ENCODE peak calls at places on chromosome 14, in five cellular contexts. One of them, this sample, is unnamed.
A peak's percentile ranks its signal among the peaks of the same experiment; 100 is the strongest.

GRCh38 chr14:106210650-106211049 is 684.3 kb downstream of the TMEM121 start:
- DNase-seq in stomach: no peak
- DNase-seq in psoas muscle: no peak
- DNase-seq in esophagus squamous epithelium: no peak
- DNase-seq in gastrocnemius medialis: no peak
- DNase-seq in this sample: no peak

GRCh38 chr14:65000868-65001600 is 14.3 kb downstream of the FNTB start:
- DNase-seq in stomach: no peak
- DNase-seq in psoas muscle: no peak
- DNase-seq in esophagus squamous epithelium: no peak
- DNase-seq in gastrocnemius medialis: no peak
- DNase-seq in this sample: no peak

GRCh38 chr14:63727231-63727735 is 582 bp downstream of the SGPP1 start:
- DNase-seq in stomach: peak; percentile 36
- DNase-seq in psoas muscle: peak; percentile 73
- DNase-seq in esophagus squamous epithelium: no peak
- DNase-seq in gastrocnemius medialis: peak; percentile 14
- DNase-seq in this sample: peak; percentile 76

GRCh38 chr14:63878792-63879191 is 26.0 kb downstream of the SYNE2 start:
- DNase-seq in stomach: no peak
- DNase-seq in psoas muscle: no peak
- DNase-seq in esophagus squamous epithelium: no peak
- DNase-seq in gastrocnemius medialis: no peak
- DNase-seq in this sample: no peak

GRCh38 chr14:67167420-67168109 is 21.7 kb upstream of the GARIN2 start:
- DNase-seq in stomach: no peak
- DNase-seq in psoas muscle: no peak
- DNase-seq in esophagus squamous epithelium: no peak
- DNase-seq in gastrocnemius medialis: no peak
- DNase-seq in this sample: no peak

GRCh38 chr14:103030741-103031565 is 26.4 kb downstream of the CDC42BPB start:
- DNase-seq in stomach: no peak
- DNase-seq in psoas muscle: no peak
- DNase-seq in esophagus squamous epithelium: no peak
- DNase-seq in gastrocnemius medialis: no peak
- DNase-seq in this sample: peak; percentile 42

GRCh38 chr14:64632056-64632455 is 72.2 kb upstream of the PLEKHG3 start:
- DNase-seq in stomach: no peak
- DNase-seq in psoas muscle: no peak
- DNase-seq in esophagus squamous epithelium: no peak
- DNase-seq in gastrocnemius medialis: no peak
- DNase-seq in this sample: no peak

GRCh38 chr14:67151082-67151666 is 38.1 kb upstream of the GARIN2 start:
- DNase-seq in stomach: no peak
- DNase-seq in psoas muscle: no peak
- DNase-seq in esophagus squamous epithelium: no peak
- DNase-seq in gastrocnemius medialis: no peak
- DNase-seq in this sample: no peak

GRCh38 chr14:41146391-41146790 is 460.3 kb upstream of the LRFN5 start:
- DNase-seq in stomach: no peak
- DNase-seq in psoas muscle: no peak
- DNase-seq in esophagus squamous epithelium: no peak
- DNase-seq in gastrocnemius medialis: no peak
- DNase-seq in this sample: no peak

GRCh38 chr14:67514650-67515385 is 18.3 kb upstream of the PLEKHH1 start:
- DNase-seq in stomach: peak; percentile 50
- DNase-seq in psoas muscle: peak; percentile 66
- DNase-seq in esophagus squamous epithelium: no peak
- DNase-seq in gastrocnemius medialis: no peak
- DNase-seq in this sample: no peak

GRCh38 chr14:94540031-94540794 is 21.0 kb upstream of the SERPINA4 start:
- DNase-seq in stomach: no peak
- DNase-seq in psoas muscle: no peak
- DNase-seq in esophagus squamous epithelium: no peak
- DNase-seq in gastrocnemius medialis: no peak
- DNase-seq in this sample: no peak

GRCh38 chr14:47541652-47542051 is 133.8 kb downstream of the MDGA2 start:
- DNase-seq in stomach: no peak
- DNase-seq in psoas muscle: no peak
- DNase-seq in esophagus squamous epithelium: no peak
- DNase-seq in gastrocnemius medialis: no peak
- DNase-seq in this sample: no peak

GRCh38 chr14:24774167-24774915 is 140.4 kb upstream of the GZMB start:
- DNase-seq in stomach: no peak
- DNase-seq in psoas muscle: no peak
- DNase-seq in esophagus squamous epithelium: no peak
- DNase-seq in gastrocnemius medialis: no peak
- DNase-seq in this sample: no peak

GRCh38 chr14:89359477-89360222 is 57.4 kb downstream of the FOXN3 start:
- DNase-seq in stomach: no peak
- DNase-seq in psoas muscle: peak; percentile 59
- DNase-seq in esophagus squamous epithelium: no peak
- DNase-seq in gastrocnemius medialis: peak; percentile 65
- DNase-seq in this sample: no peak

GRCh38 chr14:104109731-104110361 is 24.3 kb downstream of the ASPG start:
- DNase-seq in stomach: peak; percentile 24
- DNase-seq in psoas muscle: peak; percentile 32
- DNase-seq in esophagus squamous epithelium: no peak
- DNase-seq in gastrocnemius medialis: no peak
- DNase-seq in this sample: peak; percentile 62

GRCh38 chr14:71355324-71356201 is 448.3 kb downstream of the PCNX1 start:
- DNase-seq in stomach: peak; percentile 53
- DNase-seq in psoas muscle: no peak
- DNase-seq in esophagus squamous epithelium: no peak
- DNase-seq in gastrocnemius medialis: no peak
- DNase-seq in this sample: no peak
- H3K27ac ChIP-seq in stomach: peak overlapping the region; percentile 80
- H3K27ac ChIP-seq in psoas muscle: no peak overlapping the region
- H3K27ac ChIP-seq in esophagus squamous epithelium: peak overlapping the region; percentile 67
- H3K27ac ChIP-seq in gastrocnemius medialis: no peak overlapping the region
- H3K27ac ChIP-seq in this sample: peak overlapping the region; percentile 84

GRCh38 chr14:100296106-100296651 is 10.1 kb downstream of the SLC25A29 start:
- DNase-seq in stomach: no peak
- DNase-seq in psoas muscle: peak; percentile 45
- DNase-seq in esophagus squamous epithelium: no peak
- DNase-seq in gastrocnemius medialis: no peak
- DNase-seq in this sample: no peak

GRCh38 chr14:100298551-100299237 is 7.5 kb downstream of the SLC25A29 start:
- DNase-seq in stomach: no peak
- DNase-seq in psoas muscle: peak; percentile 39
- DNase-seq in esophagus squamous epithelium: no peak
- DNase-seq in gastrocnemius medialis: no peak
- DNase-seq in this sample: peak; percentile 52

GRCh38 chr14:100297320-100298300 is 8.6 kb downstream of the SLC25A29 start:
- DNase-seq in stomach: peak; percentile 76
- DNase-seq in psoas muscle: peak; percentile 87
- DNase-seq in esophagus squamous epithelium: no peak
- DNase-seq in gastrocnemius medialis: peak; percentile 69
- DNase-seq in this sample: peak; percentile 58

GRCh38 chr14:100302616-100303015 is 3.6 kb downstream of the SLC25A29 start:
- DNase-seq in stomach: peak; percentile 50
- DNase-seq in psoas muscle: no peak
- DNase-seq in esophagus squamous epithelium: no peak
- DNase-seq in gastrocnemius medialis: no peak
- DNase-seq in this sample: no peak

DNA sequence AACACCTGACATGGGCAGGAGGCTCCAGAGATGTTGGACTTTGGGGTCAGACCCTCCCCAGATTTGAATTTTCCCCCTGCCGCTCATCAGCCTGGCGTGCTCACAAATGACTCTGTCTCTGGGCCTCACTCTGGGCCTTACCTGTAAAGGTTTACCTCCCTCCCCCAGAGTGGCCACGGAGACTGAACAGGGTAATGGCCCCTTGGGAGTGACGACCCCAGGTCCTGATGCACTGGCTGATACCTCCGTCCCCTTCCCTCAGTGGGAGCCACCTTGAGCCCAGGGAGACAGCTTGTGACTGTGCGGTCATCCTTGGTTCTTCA is 7.0 kb downstream of the SLC25A29 start:
- DNase-seq in stomach: no peak
- DNase-seq in psoas muscle: peak; percentile 38
- DNase-seq in esophagus squamous epithelium: no peak
- DNase-seq in gastrocnemius medialis: no peak
- DNase-seq in this sample: peak; percentile 66
- H3K4me1 ChIP-seq in stomach: peaks cover 67% of the 10 kb centered on the region
- H3K4me1 ChIP-seq in psoas muscle: peaks cover 20% of the 10 kb centered on the region
- H3K4me1 ChIP-seq in esophagus squamous epithelium: peaks cover 28% of the 10 kb centered on the region
- H3K4me1 ChIP-seq in gastrocnemius medialis: peaks cover 26% of the 10 kb centered on the region
- H3K4me1 ChIP-seq in this sample: no peaks in the 10 kb centered on the region

GRCh38 chr14:97218336-97218712 is 421.1 kb downstream of the VRK1 start:
- DNase-seq in stomach: no peak
- DNase-seq in psoas muscle: no peak
- DNase-seq in esophagus squamous epithelium: no peak
- DNase-seq in gastrocnemius medialis: no peak
- DNase-seq in this sample: no peak
- H3K4me3 ChIP-seq in stomach: peak overlapping the region; percentile 34
- H3K4me3 ChIP-seq in psoas muscle: peak overlapping the region; percentile 45
- H3K4me3 ChIP-seq in esophagus squamous epithelium: peak overlapping the region; percentile 62
- H3K4me3 ChIP-seq in gastrocnemius medialis: no peak overlapping the region
- H3K4me3 ChIP-seq in this sample: no peak overlapping the region

GRCh38 chr14:22569106-22569748 is 19.8 kb downstream of the DAD1 start:
- DNase-seq in stomach: no peak
- DNase-seq in psoas muscle: no peak
- DNase-seq in esophagus squamous epithelium: no peak
- DNase-seq in gastrocnemius medialis: no peak
- DNase-seq in this sample: no peak

GRCh38 chr14:22564463-22564862 is 24.6 kb downstream of the DAD1 start:
- DNase-seq in stomach: no peak
- DNase-seq in psoas muscle: no peak
- DNase-seq in esophagus squamous epithelium: no peak
- DNase-seq in gastrocnemius medialis: no peak
- DNase-seq in this sample: no peak

GRCh38 chr14:22567437-22567836 is 21.6 kb downstream of the DAD1 start:
- DNase-seq in stomach: no peak
- DNase-seq in psoas muscle: no peak
- DNase-seq in esophagus squamous epithelium: no peak
- DNase-seq in gastrocnemius medialis: no peak
- DNase-seq in this sample: no peak

GRCh38 chr14:22565391-22565945 is 23.6 kb downstream of the DAD1 start:
- DNase-seq in stomach: no peak
- DNase-seq in psoas muscle: no peak
- DNase-seq in esophagus squamous epithelium: no peak
- DNase-seq in gastrocnemius medialis: no peak
- DNase-seq in this sample: no peak

GRCh38 chr14:22566845-22567244 is 22.2 kb downstream of the DAD1 start:
- DNase-seq in stomach: no peak
- DNase-seq in psoas muscle: no peak
- DNase-seq in esophagus squamous epithelium: no peak
- DNase-seq in gastrocnemius medialis: no peak
- DNase-seq in this sample: no peak
- H3K27ac ChIP-seq in stomach: peak overlapping the region; percentile 85
- H3K27ac ChIP-seq in psoas muscle: peak overlapping the region; percentile 63
- H3K27ac ChIP-seq in esophagus squamous epithelium: peak overlapping the region; percentile 77
- H3K27ac ChIP-seq in gastrocnemius medialis: peak overlapping the region; percentile 51
- H3K27ac ChIP-seq in this sample: no peak overlapping the region

GRCh38 chr14:61557262-61557661 is 138.1 kb upstream of the HIF1A start:
- DNase-seq in stomach: no peak
- DNase-seq in psoas muscle: no peak
- DNase-seq in esophagus squamous epithelium: no peak
- DNase-seq in gastrocnemius medialis: no peak
- DNase-seq in this sample: no peak
- H3K4me1 ChIP-seq in stomach: peaks cover 46% of the 10 kb centered on the region
- H3K4me1 ChIP-seq in psoas muscle: peaks cover 29% of the 10 kb centered on the region
- H3K4me1 ChIP-seq in esophagus squamous epithelium: peaks cover 23% of the 10 kb centered on the region
- H3K4me1 ChIP-seq in gastrocnemius medialis: peaks cover 26% of the 10 kb centered on the region
- H3K4me1 ChIP-seq in this sample: peaks cover 62% of the 10 kb centered on the region

DNA sequence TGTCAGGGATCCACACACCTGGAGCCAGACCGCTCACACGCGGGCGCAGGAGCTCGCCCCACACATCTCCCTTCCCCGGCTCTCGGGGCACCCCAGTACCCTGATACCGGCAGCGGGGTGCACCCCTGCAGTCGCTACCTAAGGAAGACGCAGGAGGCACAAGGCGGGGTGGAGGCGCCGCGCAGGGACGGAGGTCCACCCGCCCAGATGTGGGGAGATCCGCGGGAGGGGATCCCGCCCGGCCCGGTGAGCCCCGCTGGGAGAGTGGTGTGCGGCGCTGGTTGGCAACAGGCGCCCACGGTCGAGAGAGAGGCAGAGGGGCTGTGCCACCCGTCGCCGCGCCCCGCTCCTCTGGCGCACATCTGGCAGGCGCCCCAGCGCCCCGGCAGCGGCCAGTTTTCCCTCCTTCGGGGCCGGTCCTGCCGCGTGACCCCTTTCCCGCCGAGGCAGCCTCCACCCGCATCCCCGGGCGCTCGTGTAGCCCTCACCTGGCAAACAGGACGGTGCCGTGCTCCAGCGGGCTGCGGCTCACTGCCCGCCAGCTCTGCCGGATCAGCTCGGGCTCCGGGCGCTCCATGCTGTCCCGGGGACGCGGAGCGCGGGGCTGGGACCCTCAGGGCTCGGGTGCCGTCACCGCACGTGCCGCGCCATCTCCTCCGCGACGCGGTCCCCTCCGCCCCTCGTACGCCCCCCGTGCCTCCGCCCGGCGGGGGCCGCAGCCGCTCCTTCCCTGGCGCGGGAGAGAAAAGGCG is 469 bp downstream of the NGB start:
- DNase-seq in stomach: no peak
- DNase-seq in psoas muscle: no peak
- DNase-seq in esophagus squamous epithelium: no peak
- DNase-seq in gastrocnemius medialis: no peak
- DNase-seq in this sample: no peak
- H3K4me3 ChIP-seq in stomach: no peak overlapping the region
- H3K4me3 ChIP-seq in psoas muscle: peak overlapping the region; percentile 11
- H3K4me3 ChIP-seq in esophagus squamous epithelium: peak overlapping the region; percentile 41
- H3K4me3 ChIP-seq in gastrocnemius medialis: no peak overlapping the region
- H3K4me3 ChIP-seq in this sample: peak overlapping the region; percentile 8

DNA sequence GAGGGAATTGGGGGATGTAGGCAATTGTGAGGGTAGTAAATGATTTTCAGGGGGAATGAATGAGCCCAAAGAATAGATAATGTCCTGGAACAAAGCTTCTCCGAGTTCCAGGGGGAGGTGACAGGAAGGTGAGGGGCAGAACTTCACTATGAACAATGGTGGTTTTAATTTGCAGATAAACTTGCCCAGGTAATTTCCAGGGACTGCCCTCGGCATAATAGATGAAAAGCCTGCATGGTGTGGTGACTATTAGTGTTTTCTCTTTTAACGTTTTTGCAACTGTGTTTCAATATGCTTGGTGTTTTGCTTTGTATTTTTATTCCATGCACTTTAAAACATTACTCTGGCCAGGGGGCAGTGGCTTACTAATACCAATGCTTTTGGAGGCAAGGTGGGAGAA is 325.2 kb upstream of the RGS6 start:
- DNase-seq in stomach: no peak
- DNase-seq in psoas muscle: no peak
- DNase-seq in esophagus squamous epithelium: no peak
- DNase-seq in gastrocnemius medialis: no peak
- DNase-seq in this sample: no peak
- H3K27ac ChIP-seq in stomach: no peak overlapping the region
- H3K27ac ChIP-seq in psoas muscle: no peak overlapping the region
- H3K27ac ChIP-seq in esophagus squamous epithelium: no peak overlapping the region
- H3K27ac ChIP-seq in gastrocnemius medialis: no peak overlapping the region
- H3K27ac ChIP-seq in this sample: no peak overlapping the region